ENCODE peak calls at places on chromosomes 7 and 10, in ten cellular contexts. Z is fibroblast of lung, D is Panc1, H is BE2C, W is endothelial cell of umbilical vein, Q is lower lobe of right lung, K is WERI-Rb-1, I is heart right ventricle, E is MM.1S, M is mucosa of descending colon. U is an unnamed sample.
A peak's percentile ranks its signal among the peaks of the same experiment; 100 is the strongest.

GRCh38 chr7:37201003-37201875 is 247.4 kb downstream of the ELMO1 start:
- DNase-seq in Q (peak; percentile 77), E (peak; percentile 69), Z (peak; percentile 60), I (peak; percentile 73), K (peak; percentile 77), D (no peak), H (peak; percentile 77), W (peak; percentile 87), M (peak; percentile 71), U (peak; percentile 55)

GRCh38 chr10:90732581-90732980 is 125.3 kb downstream of the HTR7 start:
- DNase-seq in W (no peak), E (no peak), Z (no peak), K (no peak), M (no peak), Q (no peak), D (no peak), I (no peak), H (no peak), U (no peak)

GRCh38 chr7:128215281-128215680 is 25.8 kb upstream of the LEP start:
- DNase-seq in D (no peak), K (no peak), Z (peak; percentile 96), M (no peak), I (no peak), Q (no peak), E (no peak), H (no peak), W (no peak), U (no peak)

GRCh38 chr10:97765201-97765600 is 6.6 kb downstream of the SFRP5 start:
- DNase-seq in I (no peak), Z (no peak), W (no peak), H (no peak), M (peak; percentile 42), K (peak; percentile 72), D (no peak), Q (no peak), E (no peak), U (no peak)

GRCh38 chr10:69866688-69867461 is 65.2 kb downstream of the COL13A1 start:
- DNase-seq in M (peak; percentile 78), Z (peak; percentile 91), D (no peak), W (peak; percentile 80), K (peak; percentile 43), E (no peak), Q (no peak), I (peak; percentile 34), H (peak; percentile 49), U (peak; percentile 37)

GRCh38 chr10:59177862-59178235 is 1.4 kb downstream of the PHYHIPL start:
- DNase-seq in W (no peak), M (no peak), K (no peak), H (no peak), Q (no peak), Z (no peak), E (no peak), I (no peak), D (no peak), U (no peak)

GRCh38 chr7:2851499-2851898 is 7.4 kb upstream of the GNA12 start:
- DNase-seq in D (no peak), Z (no peak), I (no peak), Q (no peak), M (no peak), K (no peak), E (peak; percentile 66), H (no peak), W (no peak), U (no peak)

GRCh38 chr10:69835875-69836727 is 34.4 kb downstream of the COL13A1 start:
- DNase-seq in W (no peak), M (no peak), Q (no peak), K (peak; percentile 36), I (no peak), H (no peak), Z (no peak), E (no peak), D (no peak), U (no peak)

GRCh38 chr10:44756235-44756634 is 154.9 kb upstream of the TMEM72 start:
- DNase-seq in E (no peak), I (no peak), K (no peak), Q (no peak), Z (peak; percentile 99), D (no peak), M (no peak), W (peak; percentile 55), H (no peak), U (peak; percentile 75)

GRCh38 chr7:95628831-95629439 is 32.6 kb upstream of the PDK4 start:
- DNase-seq in D (no peak), I (no peak), E (no peak), Q (no peak), H (no peak), M (no peak), W (peak; percentile 17), Z (no peak), K (no peak), U (no peak)
- TF ChIP-seq CTCF in D (no peak), I (no peak), E (no peak), Q (no peak), H (no peak), M (no peak), W (no peak), Z (peak; percentile 30), K (no peak), U (no peak)

DNA sequence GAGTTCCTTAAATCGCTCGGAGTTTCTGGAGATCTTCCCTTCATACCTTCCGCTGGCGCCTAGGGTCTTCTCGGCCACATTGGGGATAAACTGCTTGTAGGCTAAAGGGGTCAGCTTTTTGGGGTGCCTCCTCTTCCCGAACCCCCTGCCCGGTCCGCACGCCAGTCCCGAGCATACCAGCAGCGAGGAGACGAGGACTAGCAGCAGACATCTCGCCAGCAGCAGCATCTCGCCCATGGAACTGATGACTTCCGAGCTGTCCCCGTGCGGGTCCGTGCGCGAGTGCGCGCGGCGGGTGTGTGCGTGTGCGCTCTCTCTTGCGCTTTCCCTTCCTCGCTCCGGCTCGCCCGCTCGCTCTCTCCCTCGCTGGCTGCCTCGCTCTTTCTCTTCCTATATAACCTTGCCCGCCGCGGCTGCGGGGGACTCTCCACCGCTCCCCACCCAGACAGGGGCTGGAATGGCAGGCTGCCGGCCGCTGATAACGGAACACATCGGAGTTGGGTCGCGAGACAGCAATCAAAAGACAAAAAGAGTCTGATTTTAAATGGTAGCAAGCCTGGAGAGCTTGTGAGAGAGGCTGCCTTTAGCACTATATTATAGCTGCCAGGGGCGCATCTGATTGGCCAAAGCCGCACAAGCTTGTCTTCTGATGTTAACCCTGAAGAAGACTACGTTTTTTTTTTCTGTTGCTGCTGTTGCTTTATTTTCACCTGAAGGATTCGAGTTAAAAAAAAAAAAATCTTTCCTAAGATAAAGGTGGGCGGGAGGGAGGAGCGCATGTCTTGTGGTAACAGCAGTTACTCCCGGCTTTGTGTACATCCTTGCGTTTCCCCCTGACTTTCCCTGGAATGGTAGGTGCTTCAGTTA is at the start of gene SHH:
- DNase-seq in E (peak; percentile 5), K (no peak), D (no peak), I (no peak), Z (peak; percentile 25), W (peak; percentile 26), H (no peak), Q (peak; percentile 37), M (no peak), U (no peak)
- H3K4me3 ChIP-seq in E (no peak within 1 kb of the TSS), K (no peak within 1 kb of the TSS), D (peak within 1 kb of the TSS; percentile 56), I (no peak within 1 kb of the TSS), Z (peak within 1 kb of the TSS; percentile 35), W (no peak within 1 kb of the TSS), H (no peak within 1 kb of the TSS), Q (peak within 1 kb of the TSS; percentile 35), M (no peak within 1 kb of the TSS), U (peak within 1 kb of the TSS; percentile 16)

GRCh38 chr10:94607111-94607510 is 61.5 kb downstream of the HELLS start:
- DNase-seq in E (no peak), Q (no peak), H (no peak), K (no peak), W (no peak), Z (no peak), I (no peak), D (no peak), M (no peak), U (no peak)

GRCh38 chr10:94602729-94603515 is 57.3 kb downstream of the HELLS start:
- DNase-seq in Z (no peak), M (no peak), D (no peak), W (peak; percentile 89), H (no peak), E (no peak), K (no peak), I (no peak), Q (no peak), U (no peak)

DNA sequence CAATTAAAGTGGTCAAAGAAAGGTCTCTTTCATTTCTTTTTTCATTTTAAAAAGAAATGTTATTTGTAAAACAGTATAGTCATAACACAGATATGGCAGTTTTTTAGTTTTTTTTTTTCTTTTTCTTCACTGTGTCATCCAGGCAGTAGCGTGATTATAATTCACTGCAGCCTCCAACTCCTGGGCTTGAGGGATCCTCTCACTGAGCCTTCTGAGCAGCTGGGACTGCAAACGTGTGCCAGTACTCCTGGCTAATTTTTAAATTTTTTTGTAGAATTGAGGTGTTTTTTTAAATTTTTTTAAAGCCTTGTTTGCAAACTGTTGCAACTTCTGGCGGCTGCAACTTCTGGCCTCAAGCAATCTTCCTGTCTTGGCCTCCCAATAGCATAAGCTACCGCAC is 62.9 kb downstream of the HELLS start:
- DNase-seq in M (no peak), Q (no peak), I (no peak), K (no peak), E (no peak), Z (no peak), W (no peak), D (no peak), H (no peak), U (no peak)
- H3K36me3 ChIP-seq in M (no peaks in the 10 kb centered on the region), Q (no peaks in the 10 kb centered on the region), I (peaks cover 3% of the 10 kb centered on the region), K (peaks cover 25% of the 10 kb centered on the region), E (peaks cover 6% of the 10 kb centered on the region), Z (no peaks in the 10 kb centered on the region), W (no peaks in the 10 kb centered on the region), D (peaks cover 12% of the 10 kb centered on the region), H (peaks cover 20% of the 10 kb centered on the region), U (no peaks in the 10 kb centered on the region)

DNA sequence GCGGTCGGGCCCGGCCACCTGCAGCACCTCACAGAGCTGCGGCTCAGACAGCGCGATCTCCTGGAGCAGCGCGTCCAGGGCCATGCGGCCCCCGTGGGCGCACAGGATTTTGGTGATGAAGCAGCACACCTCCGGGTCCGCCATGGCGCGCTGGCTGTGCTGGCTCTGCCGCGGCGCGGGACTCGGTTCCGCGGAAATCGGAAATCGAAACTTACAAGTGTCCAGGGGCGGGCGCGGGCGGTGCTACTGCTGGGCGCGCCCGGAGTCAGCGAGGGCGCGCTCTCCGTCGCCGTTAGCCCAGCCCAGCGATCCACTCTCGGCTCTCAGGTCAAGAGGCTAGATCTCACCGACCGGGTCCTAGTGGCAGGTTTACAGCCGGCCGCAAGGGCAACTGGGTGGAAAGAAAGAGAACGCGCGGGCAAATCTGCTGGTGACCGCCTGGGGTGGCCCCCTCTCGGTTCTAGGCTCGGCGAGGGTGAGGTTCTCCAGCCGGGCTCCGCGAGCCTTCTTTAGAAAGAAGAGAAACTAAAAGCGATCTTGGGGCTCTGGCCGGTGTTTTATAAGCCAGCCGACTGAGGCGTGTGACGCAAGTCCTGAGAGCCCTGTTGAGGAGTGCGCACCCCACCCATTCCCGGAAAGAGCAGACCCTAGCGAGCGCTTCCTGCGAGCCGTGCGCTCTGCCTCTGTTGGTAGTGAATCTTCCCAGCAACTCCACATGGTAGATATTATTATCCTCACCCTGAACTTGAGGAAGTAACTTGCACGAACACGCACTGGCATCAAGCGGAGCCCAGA is at the start of gene ZC3HAV1:
- DNase-seq in M (peak; percentile 91), W (peak; percentile 79), I (peak; percentile 83), Q (peak; percentile 94), Z (peak; percentile 83), H (peak; percentile 72), D (peak; percentile 77), E (peak; percentile 97), K (peak; percentile 78), U (peak; percentile 71)
- TF ChIP-seq CTCF in M (no peak), W (no peak), I (no peak), Q (no peak), Z (no peak), H (no peak), D (no peak), E (no peak), K (no peak), U (no peak)

U was measured in bronchial epithelial cell.